ENCODE peak calls at places on chromosomes 1 and 21, in four cellular contexts. Q, I, P and H are unnamed samples.

GRCh38 chr1:35886606-35887431 is 3.8 kb downstream of the AGO1 start:
- DNase-seq in P (no peak), Q (peak; percentile 24), I (no peak), H (no peak)

GRCh38 chr1:68205794-68206358 is 26.4 kb downstream of the WLS start:
- DNase-seq in P (no peak), I (no peak), Q (no peak), H (no peak)

GRCh38 chr1:165637427-165637826 is 6.4 kb downstream of the MGST3 start:
- DNase-seq in P (no peak), Q (peak; percentile 80), I (no peak), H (peak; percentile 53)

GRCh38 chr1:3283849-3284248 is 170.6 kb upstream of the ARHGEF16 start:
- DNase-seq in Q (no peak), I (peak; percentile 39), P (no peak), H (no peak)

GRCh38 chr1:175338447-175339135 is 146.0 kb upstream of the KIAA0040 start:
- DNase-seq in Q (no peak), I (peak; percentile 66), P (peak; percentile 57), H (no peak)

GRCh38 chr1:223756806-223757700 is 44.7 kb downstream of the CAPN2 start:
- DNase-seq in Q (no peak), I (no peak), P (no peak), H (no peak)

GRCh38 chr1:241323510-241323909 is 33.5 kb downstream of the RGS7 start:
- DNase-seq in Q (peak; percentile 30), I (peak; percentile 51), P (no peak), H (peak; percentile 10)

GRCh38 chr21:45072166-45072962 is 2.0 kb upstream of the ADARB1 start:
- DNase-seq in Q (no peak), P (no peak), I (no peak), H (no peak)

GRCh38 chr21:38843806-38844479 is 38.2 kb downstream of the ETS2 start:
- DNase-seq in Q (peak; percentile 86), P (no peak), I (no peak), H (peak; percentile 41)

GRCh38 chr1:196516373-196516772 is 91.9 kb downstream of the KCNT2 start:
- DNase-seq in I (no peak), Q (no peak), P (no peak), H (no peak)

GRCh38 chr1:244448279-244449036 is 3.3 kb downstream of the ADSS2 start:
- DNase-seq in I (no peak), P (no peak), Q (peak; percentile 69), H (no peak)

GRCh38 chr1:202034683-202035462 is 24.5 kb downstream of the ELF3 start:
- DNase-seq in I (peak; percentile 99), Q (peak; percentile 96), P (no peak), H (peak; percentile 80)

GRCh38 chr1:38964140-38964548 is 22.5 kb upstream of the RHBDL2 start:
- DNase-seq in P (no peak), I (peak; percentile 17), Q (no peak), H (no peak)
- TF ChIP-seq CTCF in P (no peak), I (no peak), Q (no peak), H (peak; percentile 32)

DNA sequence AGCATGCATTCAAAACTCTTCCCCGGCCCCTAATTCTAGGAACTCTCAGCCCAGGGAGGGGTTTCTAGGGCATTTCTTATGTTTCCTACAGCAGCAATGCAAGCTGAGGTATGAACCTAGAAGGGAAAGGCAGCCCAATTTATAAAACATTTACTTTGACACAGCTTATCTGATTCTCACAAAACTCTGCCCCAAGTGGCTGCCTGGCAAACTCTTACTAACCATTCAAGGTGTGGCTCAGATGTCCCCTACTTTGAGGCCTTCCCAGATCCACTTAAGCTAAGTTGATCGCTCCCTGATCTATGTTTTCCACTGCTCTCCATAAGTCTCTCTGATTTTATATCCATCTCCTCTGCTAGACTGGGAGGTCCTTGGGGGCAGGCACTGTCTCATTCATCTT is 35.4 kb downstream of the AK2 start:
- DNase-seq in I (no peak), Q (no peak), P (no peak), H (no peak)
- TF ChIP-seq CTCF in I (no peak), Q (no peak), P (peak; percentile 29), H (peak; percentile 51)

GRCh38 chr1:230772457-230773395 is 25.5 kb downstream of the CAPN9 start:
- DNase-seq in Q (peak; percentile 59), P (no peak), I (peak; percentile 62), H (peak; percentile 66)
- TF ChIP-seq CTCF in Q (peak; percentile 63), P (no peak), I (peak; percentile 51), H (peak; percentile 74)

DNA sequence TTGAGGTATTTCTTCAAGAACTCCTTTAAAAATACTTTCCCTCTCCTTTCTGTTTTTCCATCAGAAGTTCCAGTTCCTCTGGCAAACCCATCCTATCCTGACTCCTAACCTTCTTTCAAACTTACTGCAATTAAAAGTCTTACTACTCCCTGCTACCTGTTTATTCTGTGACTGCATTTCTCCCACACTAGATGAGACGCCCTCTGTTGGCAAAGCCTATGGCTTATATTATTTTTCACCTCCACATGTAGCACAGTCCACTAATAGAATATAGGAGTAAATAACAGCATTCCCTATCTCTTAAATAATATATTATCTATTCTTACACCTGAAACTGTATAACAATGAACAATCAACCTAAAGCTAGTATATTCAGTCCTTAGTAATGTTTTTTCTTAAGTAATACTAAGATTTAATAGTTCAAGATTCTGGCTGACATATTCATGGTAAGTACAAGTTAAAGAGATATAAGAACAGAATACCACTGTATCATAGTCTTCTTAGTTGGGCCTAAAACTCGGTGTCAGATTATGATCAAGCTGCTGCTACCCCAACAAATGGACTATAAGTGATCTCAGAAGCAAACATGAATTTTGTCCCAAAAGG is 54.8 kb downstream of the RAB3GAP2 start:
- DNase-seq in I (peak; percentile 44), P (no peak), Q (no peak), H (no peak)
- TF ChIP-seq CTCF in I (no peak), P (no peak), Q (peak; percentile 9), H (peak; percentile 64)

GRCh38 chr1:88462481-88463261 is 221.4 kb upstream of the PKN2 start:
- DNase-seq in Q (peak; percentile 17), P (no peak), I (peak; percentile 40), H (no peak)
- TF ChIP-seq CTCF in Q (no peak), P (no peak), I (no peak), H (no peak)